ENCODE peak calls at places on chromosome 18, in five cellular contexts. N is adrenal gland, L is cardiac fibroblast, B is ovary, F is astrocyte of the spinal cord. D is an unnamed sample.

GRCh38 chr18:13381331-13381730 is 162.8 kb downstream of the LDLRAD4 start:
- DNase-seq in B (no peak), N (no peak), L (peak), F (no peak), D (no peak)

GRCh38 chr18:3281456-3282400 is 19.8 kb downstream of the MYL12B start:
- DNase-seq in F (peak), N (no peak), B (no peak), L (peak), D (peak)

GRCh38 chr18:12657849-12658829 is at the start of gene SPIRE1:
- DNase-seq in F (peak), B (peak), N (peak), L (peak), D (peak)

GRCh38 chr18:45828917-45829811 is 3.7 kb downstream of the SIGLEC15 start:
- DNase-seq in F (no peak), B (no peak), N (no peak), L (peak), D (no peak)

GRCh38 chr18:2657788-2658458 is 2.4 kb downstream of the SMCHD1 start:
- DNase-seq in F (peak), B (no peak), L (peak), N (no peak), D (peak)

GRCh38 chr18:30121397-30121796 is 921.1 kb downstream of the DSC3 start:
- DNase-seq in N (no peak), B (no peak), F (no peak), L (no peak), D (no peak)

GRCh38 chr18:62522178-62522509 is 681 bp upstream of the ZCCHC2 start:
- DNase-seq in N (no peak), F (no peak), B (no peak), L (no peak), D (no peak)

GRCh38 chr18:35059280-35059927 is 18.2 kb downstream of the MAPRE2 start:
- DNase-seq in B (no peak), L (no peak), N (no peak), F (no peak), D (no peak)

GRCh38 chr18:68418226-68418868 is 296.6 kb downstream of the TMX3 start:
- DNase-seq in L (peak), B (no peak), F (no peak), N (no peak), D (no peak)

GRCh38 chr18:46393230-46393629 is 263.8 kb downstream of the LOXHD1 start:
- DNase-seq in N (no peak), F (no peak), B (no peak), L (no peak), D (no peak)

GRCh38 chr18:28594034-28594433 is 417.1 kb upstream of the CDH2 start:
- DNase-seq in L (no peak), B (no peak), F (peak), N (no peak), D (peak)

GRCh38 chr18:28831476-28831875 is 654.5 kb upstream of the CDH2 start:
- DNase-seq in B (no peak), N (no peak), F (peak), L (no peak), D (no peak)

GRCh38 chr18:9894454-9895068 is 8.8 kb downstream of the TXNDC2 start:
- DNase-seq in F (no peak), L (no peak), N (no peak), B (no peak), D (peak)

GRCh38 chr18:36706313-36706881 is 122.4 kb downstream of the TPGS2 start:
- DNase-seq in F (no peak), L (no peak), N (no peak), B (no peak), D (peak)

GRCh38 chr18:77129150-77129551 is 3.4 kb downstream of the MBP start:
- DNase-seq in B (no peak), N (no peak), L (peak), F (peak), D (peak)

GRCh38 chr18:31100598-31101147 is 1.5 kb downstream of the DSC2 start:
- DNase-seq in L (no peak), N (peak), F (no peak), B (no peak), D (no peak)

GRCh38 chr18:72376256-72376655 is 167.9 kb downstream of the CBLN2 start:
- DNase-seq in B (no peak), F (no peak), L (no peak), N (no peak), D (no peak)

GRCh38 chr18:24536326-24536725 is 75.9 kb downstream of the HRH4 start:
- DNase-seq in N (no peak), B (no peak), F (no peak), L (peak), D (no peak)

GRCh38 chr18:3114026-3114425 is 101.1 kb upstream of the LPIN2 start:
- DNase-seq in B (no peak), F (no peak), L (no peak), N (no peak), D (peak)

GRCh38 chr18:57727952-57728807 is 74.9 kb downstream of the ATP8B1 start:
- DNase-seq in N (no peak), F (peak), B (no peak), L (peak), D (peak)

GRCh38 chr18:46622999-46623398 is 34.0 kb downstream of the LOXHD1 start:
- DNase-seq in B (no peak), L (peak), F (peak), N (no peak), D (peak)

GRCh38 chr18:11047817-11048216 is 101.6 kb downstream of the PIEZO2 start:
- DNase-seq in F (no peak), L (no peak), N (no peak), B (no peak), D (no peak)

GRCh38 chr18:2654105-2654827 is 1.3 kb upstream of the SMCHD1 start:
- DNase-seq in L (no peak), B (no peak), N (no peak), F (peak), D (peak)

GRCh38 chr18:13175754-13176210 is 42.8 kb upstream of the LDLRAD4 start:
- DNase-seq in F (no peak), B (no peak), L (no peak), N (no peak), D (peak)

GRCh38 chr18:28855524-28855923 is 678.6 kb upstream of the CDH2 start:
- DNase-seq in F (peak), N (no peak), L (peak), B (no peak), D (peak)

GRCh38 chr18:65938592-65939372 is 188.0 kb downstream of the CDH7 start:
- DNase-seq in L (peak), N (no peak), B (no peak), F (peak), D (peak)

GRCh38 chr18:49030692-49031443 is 80.1 kb upstream of the SMAD7 start:
- DNase-seq in L (no peak), F (no peak), N (no peak), B (no peak), D (no peak)

GRCh38 chr18:12838178-12838634 is 45.8 kb downstream of the PTPN2 start:
- DNase-seq in B (peak), L (peak), N (peak), F (peak), D (peak)

GRCh38 chr18:69898241-69898861 is 49.3 kb downstream of the CD226 start:
- DNase-seq in B (no peak), N (no peak), L (no peak), F (peak), D (no peak)

GRCh38 chr18:37483221-37483971 is 82.2 kb downstream of the CELF4 start:
- DNase-seq in L (peak), N (peak), B (no peak), F (peak), D (peak)

GRCh38 chr18:55500316-55501086 is 87.5 kb downstream of the TCF4 start:
- DNase-seq in B (no peak), F (peak), L (peak), N (no peak), D (peak)
- H3K4me3 ChIP-seq in B (no peak), F (no peak), L (peak), N (no peak), D (no peak)

DNA sequence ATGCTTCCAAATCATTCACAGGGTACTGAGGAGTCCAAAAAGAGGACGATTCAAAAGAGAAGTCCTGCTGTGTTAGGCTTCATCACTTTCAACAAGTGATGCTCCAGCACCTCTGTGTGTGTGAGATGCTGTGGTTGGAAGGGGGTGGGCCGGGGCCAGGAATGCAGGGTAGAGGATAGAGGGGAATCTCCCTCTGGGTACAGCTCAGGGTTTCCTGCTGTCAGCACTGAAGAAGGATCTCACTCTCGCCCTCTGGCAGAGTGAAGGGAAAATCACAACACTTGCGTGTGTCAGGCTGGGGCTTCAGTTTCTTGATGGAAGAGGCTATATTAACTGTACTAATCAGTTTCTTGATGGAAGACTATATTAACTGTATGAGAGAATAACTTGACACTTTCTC is 18.0 kb upstream of the ZNF407 start:
- DNase-seq in F (no peak), L (no peak), B (no peak), N (no peak), D (no peak)
- TF ChIP-seq CTCF in F (no peak), L (no peak), B (no peak), N (no peak), D (no peak)

DNA sequence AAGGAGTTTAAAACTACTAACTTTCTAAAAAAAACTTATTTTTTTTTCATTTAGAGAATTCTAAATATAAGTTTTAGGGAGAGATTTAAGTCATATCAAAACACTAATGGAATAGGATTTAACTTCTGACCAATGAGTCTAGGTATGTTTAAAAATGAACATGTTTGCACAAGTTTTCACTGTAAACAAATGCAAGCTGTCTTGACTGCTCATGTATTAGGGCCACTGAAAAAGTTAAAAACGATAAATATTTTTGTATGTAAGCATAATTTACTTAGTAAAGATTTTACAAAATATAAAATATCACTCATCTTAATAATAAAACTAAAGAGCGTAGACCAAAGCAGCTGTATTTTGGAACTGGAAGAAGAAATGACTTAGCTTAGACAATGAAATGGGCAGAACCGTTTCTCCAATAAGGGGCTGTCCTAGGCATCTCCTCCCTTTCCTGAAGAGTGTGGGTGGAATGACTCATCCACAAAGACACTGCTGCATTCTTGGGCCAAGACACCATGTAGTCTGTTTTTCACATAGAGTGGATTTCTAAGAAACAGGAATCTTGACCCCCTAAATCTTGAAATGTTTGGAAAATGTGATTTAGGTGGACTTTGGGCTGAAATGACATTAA is 118.8 kb downstream of the MEP1B start:
- DNase-seq in F (peak), B (no peak), N (peak), L (peak), D (peak)
- H3K4me3 ChIP-seq in F (no peak), B (no peak), N (no peak), L (no peak), D (no peak)

DNA sequence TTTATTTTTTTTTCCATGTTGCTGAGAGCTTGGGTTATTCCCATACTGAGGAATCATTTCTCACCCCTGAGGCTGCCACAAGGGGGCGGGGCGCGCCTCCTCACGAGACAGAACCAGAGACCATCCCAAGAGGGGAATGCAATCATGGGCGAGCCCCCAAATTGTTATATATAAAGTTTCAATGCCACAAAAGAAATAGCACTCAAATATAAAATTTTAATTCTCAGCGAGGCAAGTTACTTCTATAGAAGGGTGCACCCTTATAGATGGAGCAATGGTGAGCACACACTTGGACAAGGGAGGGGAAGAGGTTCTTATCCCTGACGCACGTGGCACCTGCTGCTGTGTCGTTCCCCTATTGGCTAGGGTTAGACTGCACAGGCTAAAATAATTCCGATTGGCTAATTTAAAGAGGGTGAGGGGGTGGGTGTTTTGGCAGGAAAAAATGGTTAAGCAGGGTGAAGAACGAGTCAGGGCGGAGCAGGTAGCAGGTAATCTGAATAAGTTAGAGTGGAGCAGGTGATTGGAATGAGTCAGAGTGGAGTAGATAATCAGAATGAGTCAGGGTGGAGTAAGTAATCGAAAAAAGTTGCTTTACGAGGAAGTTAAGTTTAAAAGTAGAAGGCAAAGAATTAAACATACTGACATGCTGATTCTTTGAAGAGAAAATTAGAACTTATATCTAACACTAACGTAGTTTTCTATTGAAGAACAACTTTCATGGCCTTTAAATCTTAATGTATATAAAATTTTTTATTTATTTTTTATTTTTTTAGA is 177.5 kb downstream of the MTCL1 start:
- DNase-seq in N (no peak), L (no peak), F (no peak), B (no peak), D (peak)
- TF ChIP-seq CTCF in N (no peak), L (peak), F (peak), B (no peak), D (no peak)

DNA sequence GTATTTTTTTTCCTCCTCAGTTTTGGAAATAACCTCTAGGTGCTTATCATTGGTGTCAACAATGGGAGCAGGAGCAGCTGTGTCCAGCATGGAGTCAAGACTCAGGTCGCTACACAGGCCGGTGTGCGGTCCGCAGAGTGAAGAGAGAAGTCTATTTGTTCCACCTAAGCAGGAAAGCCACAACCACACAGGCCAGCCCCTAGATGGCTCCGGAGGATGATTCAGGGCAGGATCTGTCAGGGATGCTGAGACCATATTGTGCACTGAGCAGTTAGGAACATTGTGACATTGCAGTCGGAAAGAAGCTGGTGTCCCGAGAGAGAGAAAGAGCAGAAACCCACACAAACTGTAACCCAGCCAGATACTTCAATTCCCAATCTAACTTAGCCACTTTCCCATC is 136.9 kb downstream of the GAREM1 start:
- DNase-seq in B (no peak), N (no peak), L (no peak), F (no peak), D (peak)
- H3K4me3 ChIP-seq in B (no peak), N (no peak), L (no peak), F (no peak), D (no peak)

DNA sequence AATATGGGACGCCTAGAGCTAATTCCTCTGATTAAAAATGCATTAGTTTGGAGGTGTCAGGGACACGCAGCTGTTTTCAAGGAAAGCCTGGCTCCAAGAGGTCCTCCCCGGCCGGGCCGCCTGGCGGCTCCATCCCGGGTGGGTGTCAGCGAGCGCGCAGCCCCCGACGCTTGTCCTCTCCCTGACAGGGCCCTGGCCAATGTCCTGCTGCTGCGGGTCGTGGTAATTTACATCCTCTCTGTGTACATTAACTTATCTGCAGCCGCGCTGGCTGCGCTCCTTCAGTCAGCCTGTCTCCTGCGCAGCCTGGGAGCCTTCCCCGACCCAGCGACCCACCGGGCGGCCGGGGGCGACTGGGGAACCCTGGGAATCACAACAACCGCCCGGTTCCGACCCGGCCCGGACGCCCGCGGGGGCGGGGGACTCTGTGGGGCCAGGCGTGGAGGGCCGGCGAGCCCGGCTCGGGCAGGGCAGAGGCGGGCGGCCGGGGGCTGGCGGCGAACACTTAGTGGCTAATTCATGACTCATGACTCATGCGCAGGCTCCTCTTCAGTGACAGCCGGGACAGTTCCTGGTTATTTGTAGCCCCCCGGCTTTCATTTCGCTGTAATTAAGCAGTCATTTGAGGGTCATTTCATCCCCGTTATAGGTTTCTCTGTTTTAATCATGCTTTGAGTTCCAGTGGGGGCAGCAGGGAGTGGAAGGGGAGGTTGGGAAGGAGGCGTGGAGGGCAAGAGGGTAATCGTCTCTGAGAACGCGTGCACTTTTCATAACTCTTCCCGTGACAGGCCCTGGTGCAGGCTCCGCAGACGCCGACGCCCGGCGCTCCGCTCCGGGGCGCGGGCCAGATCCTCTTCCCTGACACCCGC is 141.9 kb upstream of the CTAGE1 start:
- DNase-seq in F (peak), B (peak), L (peak), N (peak), D (peak)
- TF ChIP-seq CTCF in F (peak), B (peak), L (peak), N (no peak), D (peak)

DNA sequence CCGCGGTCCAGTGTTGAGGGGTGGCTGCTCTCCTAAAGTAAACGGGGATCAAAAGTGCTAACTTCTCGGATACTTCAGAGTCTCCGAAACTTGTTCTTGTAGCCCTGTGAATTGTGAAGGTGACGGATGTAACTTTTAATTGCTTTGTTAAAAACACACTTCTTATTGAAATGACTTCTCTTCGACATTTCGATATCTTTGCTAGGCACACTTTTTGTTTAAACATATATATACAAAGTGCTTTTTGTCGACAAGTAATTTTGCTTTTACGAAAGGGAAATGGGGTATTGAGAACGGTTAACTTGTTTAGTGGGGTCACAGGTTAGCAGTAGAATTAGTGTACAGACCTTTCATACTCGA is 578 bp downstream of the ATP9B start:
- DNase-seq in B (no peak), N (no peak), L (no peak), F (peak), D (peak)
- H3K4me3 ChIP-seq in B (peak), N (peak), L (peak), F (peak), D (peak)

GRCh38 chr18:6874316-6874715 is 144.8 kb downstream of the ARHGAP28 start:
- DNase-seq in F (no peak), B (no peak), L (peak), N (no peak), D (no peak)
- TF ChIP-seq CTCF in F (no peak), B (no peak), L (peak), N (no peak), D (no peak)

GRCh38 chr18:47985837-47986236 is 55.4 kb upstream of the SMAD2 start:
- DNase-seq in F (no peak), L (no peak), B (no peak), N (no peak), D (no peak)

GRCh38 chr18:47987456-47987735 is 56.9 kb upstream of the SMAD2 start:
- DNase-seq in N (no peak), L (no peak), F (no peak), B (no peak), D (peak)

GRCh38 chr18:47984991-47985390 is 54.5 kb upstream of the SMAD2 start:
- DNase-seq in L (no peak), B (no peak), F (no peak), N (no peak), D (no peak)

GRCh38 chr18:47983946-47984345 is 53.5 kb upstream of the SMAD2 start:
- DNase-seq in B (no peak), L (no peak), F (no peak), N (no peak), D (no peak)

GRCh38 chr18:47986724-47987455 is 56.4 kb upstream of the SMAD2 start:
- DNase-seq in F (no peak), N (no peak), B (no peak), L (no peak), D (no peak)
- H3K4me3 ChIP-seq in F (no peak), N (no peak), B (no peak), L (no peak), D (no peak)

D was measured in bronchial epithelial cell.